ENCODE peak calls at places on chromosomes 2 and 18, in six cellular contexts. C, Y, X, Z, I and F are unnamed samples.

GRCh38 chr2:10163498-10164486 is 41.3 kb downstream of the RRM2 start:
- DNase-seq in X (no peak), Y (peak; percentile 61), C (no peak), I (no peak), Z (peak; percentile 24), F (no peak)

GRCh38 chr18:5388896-5389295 is 93.4 kb upstream of the ZBTB14 start:
- DNase-seq in I (no peak), C (no peak), Z (no peak), Y (no peak), X (no peak), F (no peak)

GRCh38 chr2:3042601-3043585 is 334.7 kb downstream of the EIPR1 start:
- DNase-seq in Y (no peak), X (peak; percentile 43), I (no peak), C (no peak), Z (no peak), F (no peak)

GRCh38 chr18:14179306-14179705 is 47.1 kb upstream of the ZNF519 start:
- DNase-seq in Y (no peak), X (peak; percentile 46), I (no peak), C (no peak), Z (no peak), F (no peak)

GRCh38 chr2:18187214-18187613 is 308.7 kb downstream of the KCNS3 start:
- DNase-seq in C (no peak), Y (no peak), I (no peak), X (no peak), Z (peak; percentile 37), F (no peak)

GRCh38 chr2:168977608-168978007 is 53.5 kb downstream of the ABCB11 start:
- DNase-seq in I (no peak), Y (no peak), C (no peak), X (no peak), Z (no peak), F (no peak)

GRCh38 chr2:173010233-173010632 is 65.4 kb upstream of the MAP3K20 start:
- DNase-seq in Y (no peak), Z (no peak), I (no peak), C (no peak), X (no peak), F (no peak)

GRCh38 chr2:51231071-51231470 is 199.1 kb upstream of the NRXN1 start:
- DNase-seq in I (no peak), Z (no peak), X (no peak), Y (no peak), C (no peak), F (no peak)

GRCh38 chr18:79058007-79058406 is 11.2 kb upstream of the ATP9B start:
- DNase-seq in Y (no peak), C (peak; percentile 47), Z (no peak), I (no peak), X (no peak), F (no peak)

GRCh38 chr2:104752504-104752903 is 101.4 kb upstream of the POU3F3 start:
- DNase-seq in I (no peak), C (no peak), X (no peak), Y (no peak), Z (no peak), F (no peak)

GRCh38 chr2:136381245-136381644 is 263.3 kb upstream of the CXCR4 start:
- DNase-seq in Z (no peak), X (no peak), I (no peak), C (no peak), Y (no peak), F (no peak)

GRCh38 chr2:102137138-102137537 is 5.4 kb upstream of the IL1R1 start:
- DNase-seq in X (no peak), Z (no peak), Y (peak; percentile 34), I (no peak), C (no peak), F (no peak)

GRCh38 chr2:228917195-228917594 is 353.9 kb downstream of the PID1 start:
- DNase-seq in X (no peak), Z (peak; percentile 41), C (no peak), Y (peak; percentile 58), I (no peak), F (no peak)

GRCh38 chr18:45974088-45974536 is 7.0 kb upstream of the EPG5 start:
- DNase-seq in Y (peak; percentile 88), X (peak; percentile 39), I (peak; percentile 51), C (peak; percentile 69), Z (peak; percentile 86), F (peak; percentile 63)

GRCh38 chr2:174753038-174753633 is 11.1 kb downstream of the CHRNA1 start:
- DNase-seq in Z (no peak), Y (no peak), I (no peak), C (no peak), X (no peak), F (no peak)

GRCh38 chr2:233643128-233643527 is 6.9 kb downstream of the UGT1A10 start:
- DNase-seq in I (no peak), C (peak; percentile 13), Y (peak; percentile 36), X (peak; percentile 52), Z (no peak), F (no peak)

GRCh38 chr2:24466871-24467870 is 23.9 kb upstream of the NCOA1 start:
- DNase-seq in Z (no peak), X (no peak), I (no peak), C (no peak), Y (no peak), F (no peak)

GRCh38 chr2:9199716-9200633 is 6.6 kb upstream of the ASAP2 start:
- DNase-seq in C (no peak), Y (peak; percentile 49), I (no peak), X (no peak), Z (peak; percentile 79), F (no peak)

GRCh38 chr2:175576875-175577274 is 395.4 kb upstream of the ATP5MC3 start:
- DNase-seq in I (no peak), Z (no peak), Y (no peak), C (no peak), X (no peak), F (no peak)